ENCODE peak calls at places on chromosomes 7 and 10, in seven cellular contexts. W, G, E, Y, C, R and O are unnamed samples.

GRCh38 chr10:110221721-110222261 is 14.4 kb downstream of the MXI1 start:
- DNase-seq in W (peak), G (peak), E (peak), Y (peak), C (peak), R (peak), O (no peak)

GRCh38 chr7:27364344-27364758 is 121.7 kb downstream of the EVX1 start:
- DNase-seq in W (peak), G (no peak), E (no peak), Y (peak), C (peak), R (no peak), O (no peak)

GRCh38 chr7:47610506-47611044 is 28.7 kb upstream of the TNS3 start:
- DNase-seq in W (no peak), G (no peak), E (no peak), Y (no peak), C (no peak), R (no peak), O (peak)

GRCh38 chr10:34613491-34613890 is 201.6 kb downstream of the PARD3 start:
- DNase-seq in W (no peak), G (no peak), E (no peak), Y (no peak), C (no peak), R (no peak), O (no peak)

GRCh38 chr10:72257051-72257892 is 16.5 kb upstream of the DDIT4 start:
- DNase-seq in W (peak), G (no peak), E (no peak), Y (no peak), C (no peak), R (no peak), O (no peak)

GRCh38 chr7:67553378-67553777 is 556.7 kb downstream of the TYW1 start:
- DNase-seq in W (no peak), G (no peak), E (no peak), Y (no peak), C (no peak), R (no peak), O (no peak)

GRCh38 chr7:134420509-134421125 is 38.3 kb downstream of the AKR1B1 start:
- DNase-seq in W (no peak), G (peak), E (peak), Y (no peak), C (peak), R (peak), O (peak)

GRCh38 chr10:36670616-36671402 is 454.6 kb upstream of the ANKRD30A start:
- DNase-seq in W (no peak), G (no peak), E (no peak), Y (no peak), C (no peak), R (no peak), O (no peak)

GRCh38 chr7:76343294-76343930 is 15.4 kb downstream of the YWHAG start:
- DNase-seq in W (no peak), G (no peak), E (no peak), Y (no peak), C (peak), R (no peak), O (no peak)

GRCh38 chr7:100430450-100431285 is 1.0 kb downstream of the MEPCE start:
- DNase-seq in W (peak), G (peak), E (no peak), Y (peak), C (peak), R (peak), O (no peak)

GRCh38 chr10:125201108-125201524 is 40.8 kb upstream of the CTBP2 start:
- DNase-seq in W (no peak), G (no peak), E (no peak), Y (no peak), C (peak), R (no peak), O (no peak)

GRCh38 chr7:102450242-102450641 is 14.4 kb downstream of the ALKBH4 start:
- DNase-seq in W (no peak), G (no peak), E (no peak), Y (no peak), C (peak), R (no peak), O (no peak)

GRCh38 chr10:77461636-77462296 is 175.8 kb downstream of the KCNMA1 start:
- DNase-seq in W (no peak), G (no peak), E (no peak), Y (no peak), C (no peak), R (peak), O (no peak)

GRCh38 chr7:42746226-42746625 is 165.6 kb downstream of the C7orf25 start:
- DNase-seq in W (no peak), G (no peak), E (no peak), Y (no peak), C (peak), R (no peak), O (no peak)

GRCh38 chr7:46178685-46179084 is 257.6 kb upstream of the IGFBP3 start:
- DNase-seq in W (no peak), G (no peak), E (no peak), Y (no peak), C (peak), R (no peak), O (no peak)

GRCh38 chr7:103989200-103989784 is at the start of gene RELN:
- DNase-seq in W (no peak), G (peak), E (peak), Y (no peak), C (peak), R (peak), O (peak)

GRCh38 chr7:87209295-87209924 is 10.1 kb downstream of the TMEM243 start:
- DNase-seq in W (no peak), G (no peak), E (no peak), Y (no peak), C (no peak), R (no peak), O (no peak)

GRCh38 chr7:132394283-132395003 is 181.8 kb downstream of the PLXNA4 start:
- DNase-seq in W (no peak), G (peak), E (no peak), Y (no peak), C (peak), R (peak), O (no peak)

GRCh38 chr10:49362596-49363260 is 33.2 kb downstream of the DRGX start:
- DNase-seq in W (peak), G (no peak), E (no peak), Y (no peak), C (no peak), R (no peak), O (no peak)

GRCh38 chr7:20013551-20013950 is 203.6 kb downstream of the MACC1 start:
- DNase-seq in W (no peak), G (no peak), E (no peak), Y (no peak), C (no peak), R (no peak), O (no peak)

GRCh38 chr10:3237530-3237929 is 64.9 kb upstream of the PITRM1 start:
- DNase-seq in W (no peak), G (no peak), E (no peak), Y (no peak), C (no peak), R (no peak), O (no peak)

GRCh38 chr10:25501912-25502311 is 327.1 kb downstream of the GPR158 start:
- DNase-seq in W (no peak), G (no peak), E (no peak), Y (no peak), C (no peak), R (no peak), O (no peak)

GRCh38 chr7:460374-461117 is 59.1 kb downstream of the PDGFA start:
- DNase-seq in W (peak), G (no peak), E (no peak), Y (peak), C (peak), R (no peak), O (no peak)

GRCh38 chr10:100043344-100043743 is 33.6 kb upstream of the DNMBP start:
- DNase-seq in W (peak), G (no peak), E (no peak), Y (no peak), C (peak), R (no peak), O (no peak)

GRCh38 chr7:45647967-45648670 is 74.0 kb downstream of the ADCY1 start:
- DNase-seq in W (peak), G (no peak), E (no peak), Y (no peak), C (no peak), R (no peak), O (no peak)

GRCh38 chr10:112896273-112896672 is 53.8 kb upstream of the TCF7L2 start:
- DNase-seq in W (no peak), G (no peak), E (no peak), Y (no peak), C (no peak), R (no peak), O (no peak)

GRCh38 chr10:89793649-89794254 is 92.4 kb downstream of the KIF20B start:
- DNase-seq in W (peak), G (peak), E (peak), Y (no peak), C (peak), R (peak), O (peak)

GRCh38 chr7:117011419-117012260 is 58.3 kb downstream of the ST7 start:
- DNase-seq in W (no peak), G (no peak), E (no peak), Y (no peak), C (no peak), R (no peak), O (no peak)

GRCh38 chr7:29287366-29287765 is 92.8 kb downstream of the CHN2 start:
- DNase-seq in W (no peak), G (no peak), E (no peak), Y (no peak), C (peak), R (no peak), O (no peak)

GRCh38 chr10:117555017-117555416 is 12.5 kb downstream of the EMX2 start:
- DNase-seq in W (no peak), G (no peak), E (no peak), Y (no peak), C (no peak), R (no peak), O (no peak)

GRCh38 chr10:69831231-69831855 is 29.6 kb downstream of the COL13A1 start:
- DNase-seq in W (no peak), G (no peak), E (no peak), Y (no peak), C (peak), R (no peak), O (no peak)

GRCh38 chr10:51052152-51052551 is 22.1 kb upstream of the PRKG1 start:
- DNase-seq in W (no peak), G (no peak), E (no peak), Y (no peak), C (no peak), R (no peak), O (no peak)